ENCODE peak calls at places on chromosomes 16 and 17, in ten cellular contexts. One of them, this sample, is unnamed.

GRCh38 chr17:80738406-80738805 is 193.8 kb downstream of the RPTOR start:
- DNase-seq in DMS153: no peak
- DNase-seq in substantia nigra: no peak
- DNase-seq in cardiac septum: no peak
- DNase-seq in OCI-LY7: peak
- DNase-seq in foreskin fibroblast: no peak
- DNase-seq in stimulated activated CD4-positive, alpha-beta T cell treated with anti-CD3 and anti-CD28 coated beads, Interleukin-12 subunit alpha, Interleukin-12 subunit beta, amount 100 ng/mL, for 24 hours: no peak
- DNase-seq in NCI-H1105 treated with DMSO at 0.1 percent for 48 hours: no peak
- DNase-seq in effector CD4-positive, alpha-beta T cell: no peak
- DNase-seq in pancreas: no peak
- DNase-seq in this sample: no peak

GRCh38 chr16:68086860-68087268 is 1.7 kb downstream of the NFATC3 start:
- DNase-seq in cardiac septum: no peak
- DNase-seq in effector CD4-positive, alpha-beta T cell: no peak
- DNase-seq in foreskin fibroblast: no peak
- DNase-seq in NCI-H1105 treated with DMSO at 0.1 percent for 48 hours: no peak
- DNase-seq in stimulated activated CD4-positive, alpha-beta T cell treated with anti-CD3 and anti-CD28 coated beads, Interleukin-12 subunit alpha, Interleukin-12 subunit beta, amount 100 ng/mL, for 24 hours: no peak
- DNase-seq in DMS153: no peak
- DNase-seq in OCI-LY7: no peak
- DNase-seq in pancreas: no peak
- DNase-seq in substantia nigra: no peak
- DNase-seq in this sample: no peak

GRCh38 chr17:34584805-34585416 is 5.5 kb downstream of the TMEM132E start:
- DNase-seq in cardiac septum: no peak
- DNase-seq in stimulated activated CD4-positive, alpha-beta T cell treated with anti-CD3 and anti-CD28 coated beads, Interleukin-12 subunit alpha, Interleukin-12 subunit beta, amount 100 ng/mL, for 24 hours: no peak
- DNase-seq in effector CD4-positive, alpha-beta T cell: no peak
- DNase-seq in pancreas: no peak
- DNase-seq in OCI-LY7: peak
- DNase-seq in NCI-H1105 treated with DMSO at 0.1 percent for 48 hours: peak
- DNase-seq in DMS153: peak
- DNase-seq in foreskin fibroblast: no peak
- DNase-seq in substantia nigra: no peak
- DNase-seq in this sample: no peak

GRCh38 chr16:10749680-10750035 is 6.0 kb downstream of the NUBP1 start:
- DNase-seq in DMS153: no peak
- DNase-seq in effector CD4-positive, alpha-beta T cell: no peak
- DNase-seq in foreskin fibroblast: peak
- DNase-seq in stimulated activated CD4-positive, alpha-beta T cell treated with anti-CD3 and anti-CD28 coated beads, Interleukin-12 subunit alpha, Interleukin-12 subunit beta, amount 100 ng/mL, for 24 hours: no peak
- DNase-seq in pancreas: no peak
- DNase-seq in substantia nigra: no peak
- DNase-seq in cardiac septum: no peak
- DNase-seq in OCI-LY7: no peak
- DNase-seq in NCI-H1105 treated with DMSO at 0.1 percent for 48 hours: no peak
- DNase-seq in this sample: no peak

GRCh38 chr17:48842746-48843145 is 11.9 kb downstream of the CALCOCO2 start:
- DNase-seq in DMS153: no peak
- DNase-seq in effector CD4-positive, alpha-beta T cell: no peak
- DNase-seq in substantia nigra: no peak
- DNase-seq in pancreas: no peak
- DNase-seq in cardiac septum: no peak
- DNase-seq in OCI-LY7: no peak
- DNase-seq in foreskin fibroblast: no peak
- DNase-seq in NCI-H1105 treated with DMSO at 0.1 percent for 48 hours: no peak
- DNase-seq in stimulated activated CD4-positive, alpha-beta T cell treated with anti-CD3 and anti-CD28 coated beads, Interleukin-12 subunit alpha, Interleukin-12 subunit beta, amount 100 ng/mL, for 24 hours: no peak
- DNase-seq in this sample: no peak

GRCh38 chr16:9469512-9469911 is 378.1 kb downstream of the HAPSTR1 start:
- DNase-seq in stimulated activated CD4-positive, alpha-beta T cell treated with anti-CD3 and anti-CD28 coated beads, Interleukin-12 subunit alpha, Interleukin-12 subunit beta, amount 100 ng/mL, for 24 hours: no peak
- DNase-seq in DMS153: no peak
- DNase-seq in effector CD4-positive, alpha-beta T cell: no peak
- DNase-seq in pancreas: no peak
- DNase-seq in OCI-LY7: no peak
- DNase-seq in foreskin fibroblast: peak
- DNase-seq in cardiac septum: no peak
- DNase-seq in substantia nigra: no peak
- DNase-seq in NCI-H1105 treated with DMSO at 0.1 percent for 48 hours: no peak
- DNase-seq in this sample: no peak

GRCh38 chr17:66682293-66682692 is 152.6 kb upstream of the CACNG5 start:
- DNase-seq in substantia nigra: no peak
- DNase-seq in OCI-LY7: no peak
- DNase-seq in DMS153: no peak
- DNase-seq in effector CD4-positive, alpha-beta T cell: no peak
- DNase-seq in pancreas: no peak
- DNase-seq in stimulated activated CD4-positive, alpha-beta T cell treated with anti-CD3 and anti-CD28 coated beads, Interleukin-12 subunit alpha, Interleukin-12 subunit beta, amount 100 ng/mL, for 24 hours: no peak
- DNase-seq in NCI-H1105 treated with DMSO at 0.1 percent for 48 hours: no peak
- DNase-seq in foreskin fibroblast: no peak
- DNase-seq in cardiac septum: no peak
- DNase-seq in this sample: no peak

GRCh38 chr17:20999044-20999573 is 43.7 kb downstream of the USP22 start:
- DNase-seq in foreskin fibroblast: no peak
- DNase-seq in OCI-LY7: no peak
- DNase-seq in NCI-H1105 treated with DMSO at 0.1 percent for 48 hours: no peak
- DNase-seq in pancreas: no peak
- DNase-seq in substantia nigra: no peak
- DNase-seq in DMS153: no peak
- DNase-seq in cardiac septum: no peak
- DNase-seq in effector CD4-positive, alpha-beta T cell: no peak
- DNase-seq in stimulated activated CD4-positive, alpha-beta T cell treated with anti-CD3 and anti-CD28 coated beads, Interleukin-12 subunit alpha, Interleukin-12 subunit beta, amount 100 ng/mL, for 24 hours: no peak
- DNase-seq in this sample: no peak

GRCh38 chr17:41692722-41693521 is 4.2 kb downstream of the EIF1 start:
- DNase-seq in DMS153: no peak
- DNase-seq in effector CD4-positive, alpha-beta T cell: no peak
- DNase-seq in substantia nigra: no peak
- DNase-seq in pancreas: no peak
- DNase-seq in NCI-H1105 treated with DMSO at 0.1 percent for 48 hours: no peak
- DNase-seq in foreskin fibroblast: no peak
- DNase-seq in cardiac septum: no peak
- DNase-seq in stimulated activated CD4-positive, alpha-beta T cell treated with anti-CD3 and anti-CD28 coated beads, Interleukin-12 subunit alpha, Interleukin-12 subunit beta, amount 100 ng/mL, for 24 hours: no peak
- DNase-seq in OCI-LY7: no peak
- DNase-seq in this sample: no peak

GRCh38 chr17:46179375-46179999 is 13.7 kb downstream of the KANSL1 start:
- DNase-seq in NCI-H1105 treated with DMSO at 0.1 percent for 48 hours: no peak
- DNase-seq in substantia nigra: no peak
- DNase-seq in OCI-LY7: no peak
- DNase-seq in pancreas: no peak
- DNase-seq in effector CD4-positive, alpha-beta T cell: no peak
- DNase-seq in DMS153: no peak
- DNase-seq in foreskin fibroblast: no peak
- DNase-seq in cardiac septum: no peak
- DNase-seq in stimulated activated CD4-positive, alpha-beta T cell treated with anti-CD3 and anti-CD28 coated beads, Interleukin-12 subunit alpha, Interleukin-12 subunit beta, amount 100 ng/mL, for 24 hours: no peak
- DNase-seq in this sample: no peak

GRCh38 chr16:88387941-88388627 is 5.3 kb downstream of the ZNF469 start:
- DNase-seq in foreskin fibroblast: no peak
- DNase-seq in NCI-H1105 treated with DMSO at 0.1 percent for 48 hours: no peak
- DNase-seq in effector CD4-positive, alpha-beta T cell: no peak
- DNase-seq in substantia nigra: no peak
- DNase-seq in pancreas: peak
- DNase-seq in OCI-LY7: no peak
- DNase-seq in DMS153: peak
- DNase-seq in stimulated activated CD4-positive, alpha-beta T cell treated with anti-CD3 and anti-CD28 coated beads, Interleukin-12 subunit alpha, Interleukin-12 subunit beta, amount 100 ng/mL, for 24 hours: no peak
- DNase-seq in cardiac septum: no peak
- DNase-seq in this sample: no peak

GRCh38 chr16:84323626-84324025 is 28.9 kb downstream of the WFDC1 start:
- DNase-seq in OCI-LY7: no peak
- DNase-seq in DMS153: no peak
- DNase-seq in stimulated activated CD4-positive, alpha-beta T cell treated with anti-CD3 and anti-CD28 coated beads, Interleukin-12 subunit alpha, Interleukin-12 subunit beta, amount 100 ng/mL, for 24 hours: no peak
- DNase-seq in effector CD4-positive, alpha-beta T cell: no peak
- DNase-seq in NCI-H1105 treated with DMSO at 0.1 percent for 48 hours: no peak
- DNase-seq in substantia nigra: no peak
- DNase-seq in foreskin fibroblast: no peak
- DNase-seq in pancreas: no peak
- DNase-seq in cardiac septum: no peak
- DNase-seq in this sample: no peak

GRCh38 chr17:68705331-68706166 is 104.4 kb upstream of the FAM20A start:
- DNase-seq in OCI-LY7: no peak
- DNase-seq in cardiac septum: no peak
- DNase-seq in DMS153: no peak
- DNase-seq in substantia nigra: no peak
- DNase-seq in NCI-H1105 treated with DMSO at 0.1 percent for 48 hours: no peak
- DNase-seq in pancreas: no peak
- DNase-seq in effector CD4-positive, alpha-beta T cell: no peak
- DNase-seq in foreskin fibroblast: peak
- DNase-seq in stimulated activated CD4-positive, alpha-beta T cell treated with anti-CD3 and anti-CD28 coated beads, Interleukin-12 subunit alpha, Interleukin-12 subunit beta, amount 100 ng/mL, for 24 hours: no peak
- DNase-seq in this sample: no peak

GRCh38 chr17:67830440-67830839 is 5.1 kb downstream of the BPTF start:
- DNase-seq in cardiac septum: no peak
- DNase-seq in substantia nigra: no peak
- DNase-seq in foreskin fibroblast: no peak
- DNase-seq in stimulated activated CD4-positive, alpha-beta T cell treated with anti-CD3 and anti-CD28 coated beads, Interleukin-12 subunit alpha, Interleukin-12 subunit beta, amount 100 ng/mL, for 24 hours: no peak
- DNase-seq in OCI-LY7: no peak
- DNase-seq in effector CD4-positive, alpha-beta T cell: no peak
- DNase-seq in NCI-H1105 treated with DMSO at 0.1 percent for 48 hours: no peak
- DNase-seq in pancreas: no peak
- DNase-seq in DMS153: peak
- DNase-seq in this sample: no peak

GRCh38 chr17:28969706-28970393 is 18.5 kb upstream of the PHF12 start:
- DNase-seq in foreskin fibroblast: no peak
- DNase-seq in stimulated activated CD4-positive, alpha-beta T cell treated with anti-CD3 and anti-CD28 coated beads, Interleukin-12 subunit alpha, Interleukin-12 subunit beta, amount 100 ng/mL, for 24 hours: no peak
- DNase-seq in pancreas: no peak
- DNase-seq in OCI-LY7: no peak
- DNase-seq in substantia nigra: no peak
- DNase-seq in cardiac septum: no peak
- DNase-seq in effector CD4-positive, alpha-beta T cell: no peak
- DNase-seq in NCI-H1105 treated with DMSO at 0.1 percent for 48 hours: no peak
- DNase-seq in DMS153: no peak
- DNase-seq in this sample: no peak

GRCh38 chr16:1532081-1532760 is 1.2 kb upstream of the TMEM204 start:
- DNase-seq in stimulated activated CD4-positive, alpha-beta T cell treated with anti-CD3 and anti-CD28 coated beads, Interleukin-12 subunit alpha, Interleukin-12 subunit beta, amount 100 ng/mL, for 24 hours: no peak
- DNase-seq in DMS153: no peak
- DNase-seq in effector CD4-positive, alpha-beta T cell: no peak
- DNase-seq in cardiac septum: no peak
- DNase-seq in OCI-LY7: no peak
- DNase-seq in NCI-H1105 treated with DMSO at 0.1 percent for 48 hours: no peak
- DNase-seq in pancreas: no peak
- DNase-seq in foreskin fibroblast: peak
- DNase-seq in substantia nigra: no peak
- DNase-seq in this sample: no peak

GRCh38 chr17:4232168-4232813 is 31.5 kb downstream of the ANKFY1 start:
- DNase-seq in substantia nigra: no peak
- DNase-seq in DMS153: no peak
- DNase-seq in foreskin fibroblast: peak
- DNase-seq in NCI-H1105 treated with DMSO at 0.1 percent for 48 hours: peak
- DNase-seq in effector CD4-positive, alpha-beta T cell: no peak
- DNase-seq in pancreas: no peak
- DNase-seq in cardiac septum: no peak
- DNase-seq in stimulated activated CD4-positive, alpha-beta T cell treated with anti-CD3 and anti-CD28 coated beads, Interleukin-12 subunit alpha, Interleukin-12 subunit beta, amount 100 ng/mL, for 24 hours: no peak
- DNase-seq in OCI-LY7: no peak
- DNase-seq in this sample: no peak

GRCh38 chr16:72635104-72635503 is 412.8 kb downstream of the ZFHX3 start:
- DNase-seq in foreskin fibroblast: no peak
- DNase-seq in DMS153: no peak
- DNase-seq in stimulated activated CD4-positive, alpha-beta T cell treated with anti-CD3 and anti-CD28 coated beads, Interleukin-12 subunit alpha, Interleukin-12 subunit beta, amount 100 ng/mL, for 24 hours: no peak
- DNase-seq in effector CD4-positive, alpha-beta T cell: no peak
- DNase-seq in NCI-H1105 treated with DMSO at 0.1 percent for 48 hours: no peak
- DNase-seq in pancreas: no peak
- DNase-seq in OCI-LY7: no peak
- DNase-seq in cardiac septum: no peak
- DNase-seq in substantia nigra: no peak
- DNase-seq in this sample: no peak

GRCh38 chr16:21162661-21163151 is 4.2 kb downstream of the LDAF1 start:
- DNase-seq in foreskin fibroblast: peak
- DNase-seq in substantia nigra: no peak
- DNase-seq in NCI-H1105 treated with DMSO at 0.1 percent for 48 hours: peak
- DNase-seq in DMS153: no peak
- DNase-seq in cardiac septum: peak
- DNase-seq in pancreas: no peak
- DNase-seq in stimulated activated CD4-positive, alpha-beta T cell treated with anti-CD3 and anti-CD28 coated beads, Interleukin-12 subunit alpha, Interleukin-12 subunit beta, amount 100 ng/mL, for 24 hours: no peak
- DNase-seq in effector CD4-positive, alpha-beta T cell: no peak
- DNase-seq in OCI-LY7: no peak
- DNase-seq in this sample: no peak

GRCh38 chr17:15882058-15882720 is 62.7 kb upstream of the ADORA2B start:
- DNase-seq in NCI-H1105 treated with DMSO at 0.1 percent for 48 hours: no peak
- DNase-seq in cardiac septum: no peak
- DNase-seq in stimulated activated CD4-positive, alpha-beta T cell treated with anti-CD3 and anti-CD28 coated beads, Interleukin-12 subunit alpha, Interleukin-12 subunit beta, amount 100 ng/mL, for 24 hours: no peak
- DNase-seq in pancreas: no peak
- DNase-seq in substantia nigra: no peak
- DNase-seq in foreskin fibroblast: no peak
- DNase-seq in effector CD4-positive, alpha-beta T cell: no peak
- DNase-seq in DMS153: no peak
- DNase-seq in OCI-LY7: no peak
- DNase-seq in this sample: no peak

GRCh38 chr16:907361-907760 is 63.4 kb downstream of the LMF1 start:
- DNase-seq in stimulated activated CD4-positive, alpha-beta T cell treated with anti-CD3 and anti-CD28 coated beads, Interleukin-12 subunit alpha, Interleukin-12 subunit beta, amount 100 ng/mL, for 24 hours: no peak
- DNase-seq in substantia nigra: no peak
- DNase-seq in cardiac septum: no peak
- DNase-seq in OCI-LY7: no peak
- DNase-seq in foreskin fibroblast: no peak
- DNase-seq in NCI-H1105 treated with DMSO at 0.1 percent for 48 hours: no peak
- DNase-seq in effector CD4-positive, alpha-beta T cell: no peak
- DNase-seq in DMS153: no peak
- DNase-seq in pancreas: no peak
- DNase-seq in this sample: no peak

GRCh38 chr16:28925386-28926228 is 569 bp upstream of the RABEP2 start:
- DNase-seq in pancreas: no peak
- DNase-seq in effector CD4-positive, alpha-beta T cell: peak
- DNase-seq in substantia nigra: no peak
- DNase-seq in NCI-H1105 treated with DMSO at 0.1 percent for 48 hours: peak
- DNase-seq in DMS153: peak
- DNase-seq in cardiac septum: peak
- DNase-seq in OCI-LY7: peak
- DNase-seq in stimulated activated CD4-positive, alpha-beta T cell treated with anti-CD3 and anti-CD28 coated beads, Interleukin-12 subunit alpha, Interleukin-12 subunit beta, amount 100 ng/mL, for 24 hours: peak
- DNase-seq in foreskin fibroblast: peak
- DNase-seq in this sample: no peak

GRCh38 chr16:74521691-74522090 is 85.2 kb downstream of the GLG1 start:
- DNase-seq in stimulated activated CD4-positive, alpha-beta T cell treated with anti-CD3 and anti-CD28 coated beads, Interleukin-12 subunit alpha, Interleukin-12 subunit beta, amount 100 ng/mL, for 24 hours: no peak
- DNase-seq in OCI-LY7: no peak
- DNase-seq in NCI-H1105 treated with DMSO at 0.1 percent for 48 hours: no peak
- DNase-seq in DMS153: no peak
- DNase-seq in effector CD4-positive, alpha-beta T cell: no peak
- DNase-seq in pancreas: no peak
- DNase-seq in cardiac septum: no peak
- DNase-seq in substantia nigra: no peak
- DNase-seq in foreskin fibroblast: peak
- DNase-seq in this sample: no peak

GRCh38 chr16:31501966-31502348 is 6.2 kb downstream of the RUSF1 start:
- DNase-seq in foreskin fibroblast: no peak
- DNase-seq in NCI-H1105 treated with DMSO at 0.1 percent for 48 hours: no peak
- DNase-seq in pancreas: no peak
- DNase-seq in cardiac septum: no peak
- DNase-seq in stimulated activated CD4-positive, alpha-beta T cell treated with anti-CD3 and anti-CD28 coated beads, Interleukin-12 subunit alpha, Interleukin-12 subunit beta, amount 100 ng/mL, for 24 hours: no peak
- DNase-seq in OCI-LY7: no peak
- DNase-seq in DMS153: no peak
- DNase-seq in substantia nigra: no peak
- DNase-seq in effector CD4-positive, alpha-beta T cell: no peak
- DNase-seq in this sample: no peak

GRCh38 chr17:63078707-63079106 is 112.7 kb downstream of the TANC2 start:
- DNase-seq in DMS153: no peak
- DNase-seq in foreskin fibroblast: no peak
- DNase-seq in pancreas: no peak
- DNase-seq in NCI-H1105 treated with DMSO at 0.1 percent for 48 hours: no peak
- DNase-seq in effector CD4-positive, alpha-beta T cell: no peak
- DNase-seq in cardiac septum: no peak
- DNase-seq in stimulated activated CD4-positive, alpha-beta T cell treated with anti-CD3 and anti-CD28 coated beads, Interleukin-12 subunit alpha, Interleukin-12 subunit beta, amount 100 ng/mL, for 24 hours: no peak
- DNase-seq in substantia nigra: no peak
- DNase-seq in OCI-LY7: no peak
- DNase-seq in this sample: no peak

GRCh38 chr16:48499822-48500440 is 110.0 kb downstream of the N4BP1 start:
- DNase-seq in effector CD4-positive, alpha-beta T cell: no peak
- DNase-seq in pancreas: no peak
- DNase-seq in NCI-H1105 treated with DMSO at 0.1 percent for 48 hours: peak
- DNase-seq in stimulated activated CD4-positive, alpha-beta T cell treated with anti-CD3 and anti-CD28 coated beads, Interleukin-12 subunit alpha, Interleukin-12 subunit beta, amount 100 ng/mL, for 24 hours: no peak
- DNase-seq in OCI-LY7: no peak
- DNase-seq in substantia nigra: no peak
- DNase-seq in foreskin fibroblast: peak
- DNase-seq in DMS153: peak
- DNase-seq in cardiac septum: no peak
- DNase-seq in this sample: no peak

GRCh38 chr17:7523033-7523432 is 25.8 kb upstream of the TNFSF12 start:
- DNase-seq in DMS153: peak
- DNase-seq in OCI-LY7: peak
- DNase-seq in pancreas: no peak
- DNase-seq in foreskin fibroblast: no peak
- DNase-seq in stimulated activated CD4-positive, alpha-beta T cell treated with anti-CD3 and anti-CD28 coated beads, Interleukin-12 subunit alpha, Interleukin-12 subunit beta, amount 100 ng/mL, for 24 hours: peak
- DNase-seq in NCI-H1105 treated with DMSO at 0.1 percent for 48 hours: peak
- DNase-seq in effector CD4-positive, alpha-beta T cell: peak
- DNase-seq in cardiac septum: peak
- DNase-seq in substantia nigra: no peak
- DNase-seq in this sample: no peak

GRCh38 chr16:11546522-11547485 is 39.9 kb downstream of the LITAF start:
- DNase-seq in DMS153: no peak
- DNase-seq in stimulated activated CD4-positive, alpha-beta T cell treated with anti-CD3 and anti-CD28 coated beads, Interleukin-12 subunit alpha, Interleukin-12 subunit beta, amount 100 ng/mL, for 24 hours: no peak
- DNase-seq in cardiac septum: no peak
- DNase-seq in NCI-H1105 treated with DMSO at 0.1 percent for 48 hours: no peak
- DNase-seq in substantia nigra: no peak
- DNase-seq in OCI-LY7: no peak
- DNase-seq in foreskin fibroblast: peak
- DNase-seq in effector CD4-positive, alpha-beta T cell: no peak
- DNase-seq in pancreas: no peak
- DNase-seq in this sample: no peak

This sample was measured in cortex of kidney.